ENCODE peak calls at places on chromosomes 5 and 9, in six cellular contexts. One of them, this sample, is unnamed.

GRCh38 chr5:95446009-95446408 is 54.8 kb downstream of the FAM81B start:
- DNase-seq in transverse colon: no peak
- DNase-seq in stomach: no peak
- DNase-seq in suprapubic skin: no peak
- DNase-seq in SK-N-SH: no peak
- DNase-seq in sigmoid colon: no peak
- DNase-seq in this sample: no peak

GRCh38 chr5:116733995-116734716 is 159.5 kb upstream of the SEMA6A start:
- DNase-seq in suprapubic skin: no peak
- DNase-seq in sigmoid colon: no peak
- DNase-seq in SK-N-SH: no peak
- DNase-seq in stomach: no peak
- DNase-seq in transverse colon: no peak
- DNase-seq in this sample: no peak

GRCh38 chr5:107966216-107966615 is 295.5 kb upstream of the EFNA5 start:
- DNase-seq in transverse colon: no peak
- DNase-seq in sigmoid colon: no peak
- DNase-seq in SK-N-SH: peak
- DNase-seq in stomach: no peak
- DNase-seq in suprapubic skin: no peak
- DNase-seq in this sample: no peak

GRCh38 chr9:126915281-126915816 is 767 bp downstream of the RALGPS1 start:
- DNase-seq in SK-N-SH: no peak
- DNase-seq in transverse colon: peak
- DNase-seq in stomach: peak
- DNase-seq in suprapubic skin: peak
- DNase-seq in sigmoid colon: peak
- DNase-seq in this sample: peak

GRCh38 chr5:173535976-173536639 is 80.3 kb downstream of the BOD1 start:
- DNase-seq in suprapubic skin: no peak
- DNase-seq in SK-N-SH: no peak
- DNase-seq in transverse colon: no peak
- DNase-seq in sigmoid colon: no peak
- DNase-seq in stomach: no peak
- DNase-seq in this sample: no peak

GRCh38 chr5:16784843-16785791 is 151.0 kb downstream of the MYO10 start:
- DNase-seq in stomach: no peak
- DNase-seq in sigmoid colon: no peak
- DNase-seq in SK-N-SH: no peak
- DNase-seq in suprapubic skin: no peak
- DNase-seq in transverse colon: no peak
- DNase-seq in this sample: no peak

GRCh38 chr5:173767580-173768266 is 120.4 kb upstream of the CPEB4 start:
- DNase-seq in SK-N-SH: no peak
- DNase-seq in suprapubic skin: no peak
- DNase-seq in transverse colon: no peak
- DNase-seq in sigmoid colon: no peak
- DNase-seq in stomach: peak
- DNase-seq in this sample: no peak

GRCh38 chr9:68562456-68562855 is 21.8 kb upstream of the TMEM252 start:
- DNase-seq in transverse colon: no peak
- DNase-seq in sigmoid colon: no peak
- DNase-seq in SK-N-SH: no peak
- DNase-seq in stomach: no peak
- DNase-seq in suprapubic skin: no peak
- DNase-seq in this sample: no peak

GRCh38 chr5:72234898-72235297 is 85.1 kb downstream of the MRPS27 start:
- DNase-seq in sigmoid colon: no peak
- DNase-seq in transverse colon: no peak
- DNase-seq in stomach: no peak
- DNase-seq in SK-N-SH: no peak
- DNase-seq in suprapubic skin: no peak
- DNase-seq in this sample: no peak

GRCh38 chr5:149210229-149210628 is 61.4 kb upstream of the AFAP1L1 start:
- DNase-seq in suprapubic skin: no peak
- DNase-seq in sigmoid colon: no peak
- DNase-seq in transverse colon: no peak
- DNase-seq in stomach: no peak
- DNase-seq in SK-N-SH: no peak
- DNase-seq in this sample: no peak

GRCh38 chr9:81125446-81126092 is 563.8 kb downstream of the TLE1 start:
- DNase-seq in sigmoid colon: no peak
- DNase-seq in SK-N-SH: no peak
- DNase-seq in transverse colon: no peak
- DNase-seq in suprapubic skin: no peak
- DNase-seq in stomach: no peak
- DNase-seq in this sample: no peak

GRCh38 chr5:31531543-31531887 is 378 bp downstream of the DROSHA start:
- DNase-seq in SK-N-SH: peak
- DNase-seq in sigmoid colon: peak
- DNase-seq in suprapubic skin: no peak
- DNase-seq in transverse colon: peak
- DNase-seq in stomach: peak
- DNase-seq in this sample: peak

GRCh38 chr9:8730618-8731017 is 931.0 kb upstream of the DMAC1 start:
- DNase-seq in suprapubic skin: no peak
- DNase-seq in transverse colon: no peak
- DNase-seq in SK-N-SH: no peak
- DNase-seq in sigmoid colon: no peak
- DNase-seq in stomach: no peak
- DNase-seq in this sample: no peak

GRCh38 chr9:96302021-96302420 is at the start of gene HSD17B3:
- DNase-seq in stomach: no peak
- DNase-seq in transverse colon: no peak
- DNase-seq in suprapubic skin: no peak
- DNase-seq in SK-N-SH: no peak
- DNase-seq in sigmoid colon: no peak
- DNase-seq in this sample: no peak

GRCh38 chr9:19085295-19085694 is 17.4 kb downstream of the HAUS6 start:
- DNase-seq in stomach: no peak
- DNase-seq in transverse colon: no peak
- DNase-seq in SK-N-SH: peak
- DNase-seq in suprapubic skin: no peak
- DNase-seq in sigmoid colon: no peak
- DNase-seq in this sample: no peak

GRCh38 chr5:69517763-69518212 is 25.2 kb downstream of the OCLN start:
- DNase-seq in stomach: no peak
- DNase-seq in sigmoid colon: no peak
- DNase-seq in SK-N-SH: no peak
- DNase-seq in suprapubic skin: no peak
- DNase-seq in transverse colon: no peak
- DNase-seq in this sample: peak

GRCh38 chr9:104931256-104931655 is 3.3 kb upstream of the ABCA1 start:
- DNase-seq in sigmoid colon: no peak
- DNase-seq in transverse colon: no peak
- DNase-seq in stomach: no peak
- DNase-seq in suprapubic skin: no peak
- DNase-seq in SK-N-SH: no peak
- DNase-seq in this sample: no peak

GRCh38 chr5:38341641-38342040 is 83.3 kb downstream of the EGFLAM start:
- DNase-seq in sigmoid colon: no peak
- DNase-seq in stomach: no peak
- DNase-seq in SK-N-SH: no peak
- DNase-seq in transverse colon: no peak
- DNase-seq in suprapubic skin: no peak
- DNase-seq in this sample: no peak

GRCh38 chr5:112126982-112127381 is 292.1 kb downstream of the EPB41L4A start:
- DNase-seq in stomach: no peak
- DNase-seq in sigmoid colon: no peak
- DNase-seq in suprapubic skin: no peak
- DNase-seq in SK-N-SH: no peak
- DNase-seq in transverse colon: no peak
- DNase-seq in this sample: no peak

GRCh38 chr9:91905958-91906585 is 44.0 kb downstream of the ROR2 start:
- DNase-seq in sigmoid colon: no peak
- DNase-seq in stomach: peak
- DNase-seq in transverse colon: peak
- DNase-seq in suprapubic skin: no peak
- DNase-seq in SK-N-SH: no peak
- DNase-seq in this sample: peak

GRCh38 chr5:132510076-132510475 is 19.5 kb upstream of the IRF1 start:
- DNase-seq in sigmoid colon: no peak
- DNase-seq in transverse colon: no peak
- DNase-seq in SK-N-SH: no peak
- DNase-seq in suprapubic skin: no peak
- DNase-seq in stomach: no peak
- DNase-seq in this sample: no peak

GRCh38 chr5:171709930-171710329 is 75.7 kb upstream of the SMIM23 start:
- DNase-seq in suprapubic skin: no peak
- DNase-seq in sigmoid colon: no peak
- DNase-seq in SK-N-SH: no peak
- DNase-seq in transverse colon: no peak
- DNase-seq in stomach: no peak
- DNase-seq in this sample: no peak

GRCh38 chr9:127684576-127684975 is 22.2 kb upstream of the CFAP157 start:
- DNase-seq in sigmoid colon: no peak
- DNase-seq in transverse colon: no peak
- DNase-seq in SK-N-SH: no peak
- DNase-seq in stomach: no peak
- DNase-seq in suprapubic skin: no peak
- DNase-seq in this sample: no peak

GRCh38 chr5:36206913-36207312 is 34.8 kb downstream of the NADK2 start:
- DNase-seq in SK-N-SH: no peak
- DNase-seq in stomach: no peak
- DNase-seq in sigmoid colon: no peak
- DNase-seq in transverse colon: no peak
- DNase-seq in suprapubic skin: no peak
- DNase-seq in this sample: no peak

GRCh38 chr5:93805616-93806393 is 64.4 kb upstream of the POU5F2 start:
- DNase-seq in stomach: no peak
- DNase-seq in transverse colon: no peak
- DNase-seq in suprapubic skin: no peak
- DNase-seq in sigmoid colon: no peak
- DNase-seq in SK-N-SH: no peak
- DNase-seq in this sample: no peak

DNA sequence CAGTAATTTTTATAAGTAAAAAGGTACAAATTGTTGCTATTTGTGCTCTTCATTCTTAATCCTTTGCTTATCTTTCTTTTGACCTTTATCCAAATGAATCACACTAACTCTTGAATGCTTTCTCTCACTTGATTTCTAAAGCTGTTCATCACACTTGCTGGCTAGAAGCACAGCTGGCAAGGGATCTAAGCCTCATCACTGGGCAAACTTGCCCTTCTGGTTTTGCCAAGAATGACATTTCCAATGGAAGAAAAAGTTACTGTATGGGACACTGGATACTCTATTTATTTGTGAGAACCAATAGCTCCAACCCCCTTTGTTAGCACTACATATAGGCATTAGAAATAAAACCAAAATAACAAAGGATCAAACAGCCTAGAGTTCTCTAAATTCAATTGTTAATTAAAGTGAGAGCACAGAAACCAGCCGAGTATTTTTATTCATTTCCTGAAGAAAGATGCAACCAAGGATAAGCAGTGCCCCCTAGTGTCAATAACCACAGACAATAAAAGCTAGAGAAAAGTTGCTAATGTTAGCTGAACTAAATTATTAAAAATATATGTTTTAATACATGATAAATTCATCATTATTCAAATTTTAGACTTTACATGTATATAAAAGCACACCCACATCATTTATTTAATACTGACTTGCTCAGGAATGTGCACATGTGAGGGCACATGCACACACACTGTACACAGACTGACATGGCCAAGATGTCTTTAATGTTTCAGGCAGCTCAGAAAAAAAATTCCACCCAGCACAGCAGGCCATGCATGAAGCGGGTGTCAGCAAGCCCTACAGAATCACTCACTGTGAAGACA is 59.8 kb upstream of the POU5F2 start:
- DNase-seq in transverse colon: no peak
- DNase-seq in SK-N-SH: peak
- DNase-seq in suprapubic skin: no peak
- DNase-seq in sigmoid colon: no peak
- DNase-seq in stomach: no peak
- DNase-seq in this sample: no peak
- TF ChIP-seq POLR2AphosphoS5 in transverse colon: no peak
- TF ChIP-seq POLR2AphosphoS5 in SK-N-SH: no peak
- TF ChIP-seq POLR2AphosphoS5 in suprapubic skin: no peak
- TF ChIP-seq POLR2AphosphoS5 in sigmoid colon: no peak
- TF ChIP-seq POLR2AphosphoS5 in stomach: no peak
- TF ChIP-seq POLR2AphosphoS5 in this sample: no peak

GRCh38 chr5:161580621-161581020 is 34.1 kb upstream of the GABRB2 start:
- DNase-seq in transverse colon: no peak
- DNase-seq in stomach: no peak
- DNase-seq in suprapubic skin: no peak
- DNase-seq in SK-N-SH: no peak
- DNase-seq in sigmoid colon: no peak
- DNase-seq in this sample: no peak
- H3K27ac ChIP-seq in transverse colon: no peak
- H3K27ac ChIP-seq in stomach: no peak
- H3K27ac ChIP-seq in suprapubic skin: no peak
- H3K27ac ChIP-seq in SK-N-SH: no peak
- H3K27ac ChIP-seq in sigmoid colon: no peak
- H3K27ac ChIP-seq in this sample: no peak

GRCh38 chr5:139299477-139299876 is 5.9 kb downstream of the MATR3 start:
- DNase-seq in sigmoid colon: no peak
- DNase-seq in suprapubic skin: no peak
- DNase-seq in SK-N-SH: no peak
- DNase-seq in stomach: no peak
- DNase-seq in transverse colon: no peak
- DNase-seq in this sample: no peak
- TF ChIP-seq EP300 in sigmoid colon: no peak
- TF ChIP-seq EP300 in suprapubic skin: no peak
- TF ChIP-seq EP300 in SK-N-SH: no peak
- TF ChIP-seq EP300 in stomach: no peak
- TF ChIP-seq EP300 in transverse colon: no peak
- TF ChIP-seq EP300 in this sample: no peak

GRCh38 chr5:138936-139335 is 47.0 kb downstream of the PLEKHG4B start:
- DNase-seq in transverse colon: no peak
- DNase-seq in stomach: no peak
- DNase-seq in suprapubic skin: no peak
- DNase-seq in sigmoid colon: no peak
- DNase-seq in SK-N-SH: peak
- DNase-seq in this sample: no peak

GRCh38 chr5:140443-140829 is 48.5 kb downstream of the PLEKHG4B start:
- DNase-seq in stomach: no peak
- DNase-seq in suprapubic skin: no peak
- DNase-seq in sigmoid colon: no peak
- DNase-seq in transverse colon: no peak
- DNase-seq in SK-N-SH: no peak
- DNase-seq in this sample: no peak

GRCh38 chr5:137741-138140 is 45.8 kb downstream of the PLEKHG4B start:
- DNase-seq in sigmoid colon: no peak
- DNase-seq in suprapubic skin: no peak
- DNase-seq in SK-N-SH: peak
- DNase-seq in stomach: no peak
- DNase-seq in transverse colon: no peak
- DNase-seq in this sample: no peak

GRCh38 chr5:139579-140442 is 47.8 kb downstream of the PLEKHG4B start:
- DNase-seq in transverse colon: no peak
- DNase-seq in sigmoid colon: no peak
- DNase-seq in SK-N-SH: peak
- DNase-seq in suprapubic skin: no peak
- DNase-seq in stomach: no peak
- DNase-seq in this sample: peak

DNA sequence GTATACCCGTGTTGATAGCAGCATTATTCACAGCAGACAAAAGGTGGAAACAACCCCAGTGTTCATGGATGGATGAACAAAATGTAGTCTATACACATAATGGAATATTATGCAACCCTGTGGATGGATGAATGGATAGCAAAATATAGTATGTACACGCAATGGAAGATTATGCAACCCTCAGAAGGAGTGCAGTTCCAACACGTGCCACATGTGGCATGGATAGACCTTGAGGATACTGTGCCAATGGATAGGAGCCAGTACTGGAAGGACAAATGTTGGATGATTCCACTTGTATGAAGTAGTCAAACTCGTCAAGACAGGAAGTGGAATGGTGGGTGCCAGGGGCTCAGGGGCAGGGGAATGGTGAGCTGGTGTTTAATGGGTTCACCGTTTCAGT is 44.9 kb downstream of the PLEKHG4B start:
- DNase-seq in transverse colon: no peak
- DNase-seq in sigmoid colon: no peak
- DNase-seq in stomach: no peak
- DNase-seq in suprapubic skin: no peak
- DNase-seq in SK-N-SH: no peak
- DNase-seq in this sample: no peak
- TF ChIP-seq POLR2AphosphoS5 in transverse colon: no peak
- TF ChIP-seq POLR2AphosphoS5 in sigmoid colon: no peak
- TF ChIP-seq POLR2AphosphoS5 in stomach: no peak
- TF ChIP-seq POLR2AphosphoS5 in suprapubic skin: no peak
- TF ChIP-seq POLR2AphosphoS5 in SK-N-SH: no peak
- TF ChIP-seq POLR2AphosphoS5 in this sample: no peak

This sample was measured in upper lobe of left lung.